ENCODE peak calls at places on chromosomes 13 and 19, in six cellular contexts. K, S, P, Q, N and L are unnamed samples.

GRCh38 chr19:1223018-1223855 is 14.6 kb downstream of the CBARP start:
- DNase-seq in P (no peak), Q (no peak), S (peak), K (no peak), N (peak), L (no peak)

GRCh38 chr13:24680258-24680920 is at the start of gene ATP12A:
- DNase-seq in Q (no peak), S (peak), N (no peak), K (no peak), P (no peak), L (no peak)

GRCh38 chr19:51761696-51762095 is 716 bp downstream of the FPR2 start:
- DNase-seq in P (no peak), S (no peak), K (no peak), N (no peak), Q (no peak), L (no peak)

GRCh38 chr13:110409581-110409992 is 102.5 kb downstream of the COL4A2 start:
- DNase-seq in N (peak), Q (no peak), S (no peak), K (no peak), P (no peak), L (peak)

GRCh38 chr13:44732503-44733098 is 156.5 kb upstream of the TSC22D1 start:
- DNase-seq in N (no peak), K (no peak), Q (no peak), P (no peak), S (no peak), L (no peak)

GRCh38 chr19:5048091-5048726 is 79.3 kb downstream of the KDM4B start:
- DNase-seq in K (peak), Q (no peak), P (peak), N (peak), S (peak), L (peak)

GRCh38 chr19:12075538-12076139 is 11.1 kb downstream of the ZNF844 start:
- DNase-seq in K (no peak), N (no peak), Q (no peak), S (no peak), P (no peak), L (no peak)

GRCh38 chr19:46764817-46765291 is 18.6 kb upstream of the STRN4 start:
- DNase-seq in Q (no peak), N (no peak), S (no peak), K (no peak), P (no peak), L (no peak)